ENCODE peak calls at places on chromosomes 12 and 14, in six cellular contexts. F is H1, C is HepG2, G is A549, M is stomach, J is ovary. Q is an unnamed sample.

GRCh38 chr12:45898094-45898493 is 92.3 kb downstream of the SCAF11 start:
- DNase-seq in F (no peak), C (no peak), G (no peak), M (no peak), J (no peak), Q (no peak)

GRCh38 chr12:25130741-25131188 is 64.2 kb downstream of the DNAI7 start:
- DNase-seq in F (no peak), C (peak), G (peak), M (no peak), J (no peak), Q (no peak)

GRCh38 chr12:51189790-51190355 is 16.9 kb upstream of the TFCP2 start:
- DNase-seq in F (no peak), C (no peak), G (no peak), M (no peak), J (no peak), Q (no peak)

GRCh38 chr14:52111583-52111982 is 42.7 kb upstream of the NID2 start:
- DNase-seq in F (no peak), C (no peak), G (peak), M (no peak), J (no peak), Q (no peak)

GRCh38 chr14:32307881-32308582 is 21.1 kb upstream of the AKAP6 start:
- DNase-seq in F (no peak), C (peak), G (peak), M (peak), J (no peak), Q (no peak)

GRCh38 chr12:124828264-124829007 is 35.2 kb downstream of the SCARB1 start:
- DNase-seq in F (no peak), C (peak), G (peak), M (peak), J (no peak), Q (no peak)

GRCh38 chr14:59771577-59771976 is 99.0 kb downstream of the RTN1 start:
- DNase-seq in F (no peak), C (no peak), G (no peak), M (no peak), J (no peak), Q (no peak)

GRCh38 chr14:94056579-94057308 is 24.3 kb downstream of the DDX24 start:
- DNase-seq in F (no peak), C (no peak), G (no peak), M (no peak), J (no peak), Q (no peak)

GRCh38 chr14:23539209-23539866 is 12.2 kb downstream of the ZFHX2 start:
- DNase-seq in F (no peak), C (peak), G (peak), M (no peak), J (no peak), Q (no peak)

GRCh38 chr14:67461341-67461985 is 27.1 kb downstream of the TMEM229B start:
- DNase-seq in F (no peak), C (no peak), G (no peak), M (no peak), J (no peak), Q (no peak)

GRCh38 chr12:97182719-97183118 is 275.7 kb downstream of the NEDD1 start:
- DNase-seq in F (no peak), C (no peak), G (no peak), M (no peak), J (no peak), Q (no peak)

GRCh38 chr12:26832817-26833691 is at the start of gene ITPR2:
- DNase-seq in F (peak), C (peak), G (peak), M (peak), J (peak), Q (peak)

GRCh38 chr12:88572785-88573565 is 7.3 kb downstream of the KITLG start:
- DNase-seq in F (no peak), C (no peak), G (no peak), M (no peak), J (no peak), Q (no peak)

GRCh38 chr12:51519755-51520154 is 71.3 kb upstream of the SCN8A start:
- DNase-seq in F (no peak), C (no peak), G (no peak), M (no peak), J (no peak), Q (no peak)

GRCh38 chr12:110733089-110733715 is 9.5 kb downstream of the PPP1CC start:
- DNase-seq in F (no peak), C (no peak), G (no peak), M (no peak), J (no peak), Q (no peak)

GRCh38 chr12:47988073-47989022 is 15.9 kb downstream of the COL2A1 start:
- DNase-seq in F (no peak), C (no peak), G (no peak), M (no peak), J (no peak), Q (peak)

GRCh38 chr12:52296572-52297215 is 5.4 kb upstream of the KRT81 start:
- DNase-seq in F (no peak), C (no peak), G (no peak), M (peak), J (no peak), Q (peak)

GRCh38 chr14:104133496-104133895 is 4.9 kb upstream of the KIF26A start:
- DNase-seq in F (no peak), C (no peak), G (no peak), M (no peak), J (peak), Q (peak)

GRCh38 chr12:28550757-28551381 is 360.6 kb downstream of the CCDC91 start:
- DNase-seq in F (no peak), C (peak), G (peak), M (no peak), J (no peak), Q (no peak)

GRCh38 chr12:53623526-53623925 is 2.7 kb downstream of the ATF7 start:
- DNase-seq in F (no peak), C (no peak), G (peak), M (no peak), J (no peak), Q (no peak)

GRCh38 chr12:49220972-49221371 is 32.1 kb upstream of the TUBA1A start:
- DNase-seq in F (no peak), C (no peak), G (no peak), M (no peak), J (no peak), Q (no peak)

GRCh38 chr12:95446511-95446910 is 27.4 kb upstream of the METAP2 start:
- DNase-seq in F (peak), C (peak), G (no peak), M (peak), J (peak), Q (no peak)

GRCh38 chr14:53458368-53458814 is 305.3 kb upstream of the DDHD1 start:
- DNase-seq in F (no peak), C (peak), G (peak), M (no peak), J (no peak), Q (no peak)

GRCh38 chr12:68345763-68346162 is 13.6 kb upstream of the MDM1 start:
- DNase-seq in F (no peak), C (no peak), G (no peak), M (no peak), J (no peak), Q (no peak)

GRCh38 chr12:126582231-126582630 is 1517.0 kb downstream of the AACS start:
- DNase-seq in F (no peak), C (no peak), G (peak), M (no peak), J (no peak), Q (no peak)

GRCh38 chr14:73237786-73238261 is 518 bp downstream of the PAPLN start:
- DNase-seq in F (no peak), C (no peak), G (no peak), M (no peak), J (no peak), Q (no peak)

GRCh38 chr14:22613091-22613695 is 15.1 kb downstream of the ABHD4 start:
- DNase-seq in F (no peak), C (no peak), G (no peak), M (no peak), J (no peak), Q (no peak)

GRCh38 chr14:37147310-37147875 is 25.0 kb downstream of the SLC25A21 start:
- DNase-seq in F (no peak), C (no peak), G (no peak), M (no peak), J (no peak), Q (no peak)

GRCh38 chr12:14948672-14949071 is 10.3 kb upstream of the ERP27 start:
- DNase-seq in F (no peak), C (no peak), G (peak), M (no peak), J (peak), Q (no peak)

GRCh38 chr12:119068129-119068856 is 87.0 kb downstream of the SRRM4 start:
- DNase-seq in F (no peak), C (no peak), G (no peak), M (no peak), J (no peak), Q (no peak)

GRCh38 chr12:7144414-7145120 is 14.4 kb downstream of the CLSTN3 start:
- DNase-seq in F (no peak), C (no peak), G (peak), M (no peak), J (no peak), Q (peak)

GRCh38 chr12:51847830-51848727 is at the start of gene FIGNL2:
- DNase-seq in F (no peak), C (no peak), G (no peak), M (no peak), J (no peak), Q (no peak)

GRCh38 chr12:51632598-51632997 is 41.6 kb downstream of the SCN8A start:
- DNase-seq in F (no peak), C (no peak), G (no peak), M (no peak), J (no peak), Q (no peak)

GRCh38 chr12:87793134-87793533 is 236.1 kb downstream of the C12orf50 start:
- DNase-seq in F (no peak), C (no peak), G (peak), M (no peak), J (no peak), Q (no peak)

GRCh38 chr12:13229504-13229903 is 33.0 kb downstream of the EMP1 start:
- DNase-seq in F (no peak), C (no peak), G (peak), M (no peak), J (no peak), Q (no peak)

GRCh38 chr12:78290606-78291345 is 460.1 kb downstream of the NAV3 start:
- DNase-seq in F (no peak), C (peak), G (peak), M (no peak), J (no peak), Q (no peak)

DNA sequence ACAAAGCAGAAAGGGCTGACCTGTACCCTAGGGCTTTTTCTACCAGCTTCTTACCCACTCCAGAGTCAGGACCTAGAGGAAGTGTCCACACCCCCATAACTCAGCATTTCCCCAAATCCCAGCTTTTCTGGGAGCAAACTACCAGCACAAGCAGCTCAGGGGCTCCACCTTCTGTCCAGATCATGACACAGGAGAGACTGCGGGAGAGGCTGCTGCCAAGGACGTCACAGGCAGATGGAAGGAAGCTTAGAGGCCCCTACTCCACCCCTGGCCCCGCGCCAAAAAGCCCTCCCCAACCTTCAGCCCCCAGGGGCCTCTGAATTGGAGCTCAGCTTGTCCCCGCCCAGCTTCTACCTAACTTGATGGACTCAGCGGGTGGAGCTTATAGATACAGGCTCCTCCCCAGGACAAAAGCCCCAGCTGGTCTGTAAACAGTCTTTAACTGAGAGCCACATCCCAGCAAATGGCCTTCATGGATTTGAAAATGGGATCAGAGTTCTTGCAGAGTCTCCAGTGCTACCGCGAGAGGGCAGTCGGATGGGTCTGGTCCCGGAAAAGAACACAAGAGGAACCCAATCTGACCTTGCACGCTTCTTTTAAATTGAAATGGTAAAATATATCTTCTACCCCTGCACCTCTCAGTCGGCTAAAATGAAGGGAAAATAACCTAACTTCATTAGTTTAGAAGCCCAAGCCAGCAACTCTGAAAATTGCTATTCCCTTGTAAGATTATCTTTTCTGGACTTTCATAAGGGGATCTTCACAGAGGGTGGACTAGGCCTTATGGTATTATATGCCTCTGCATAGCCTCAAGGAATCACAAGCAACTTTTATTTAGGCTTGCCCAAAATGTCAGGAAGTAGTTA is 6.8 kb upstream of the BAZ2A start:
- DNase-seq in F (peak), C (peak), G (peak), M (peak), J (peak), Q (peak)
- TF ChIP-seq EP300 in F (peak), C (peak), G (no peak), M (no peak), J (peak), Q (no peak)

GRCh38 chr14:85336257-85336656 is 193.7 kb upstream of the FLRT2 start:
- DNase-seq in F (no peak), C (no peak), G (no peak), M (no peak), J (no peak), Q (no peak)
- TF ChIP-seq EP300 in F (no peak), C (no peak), G (no peak), M (no peak), J (no peak), Q (no peak)

DNA sequence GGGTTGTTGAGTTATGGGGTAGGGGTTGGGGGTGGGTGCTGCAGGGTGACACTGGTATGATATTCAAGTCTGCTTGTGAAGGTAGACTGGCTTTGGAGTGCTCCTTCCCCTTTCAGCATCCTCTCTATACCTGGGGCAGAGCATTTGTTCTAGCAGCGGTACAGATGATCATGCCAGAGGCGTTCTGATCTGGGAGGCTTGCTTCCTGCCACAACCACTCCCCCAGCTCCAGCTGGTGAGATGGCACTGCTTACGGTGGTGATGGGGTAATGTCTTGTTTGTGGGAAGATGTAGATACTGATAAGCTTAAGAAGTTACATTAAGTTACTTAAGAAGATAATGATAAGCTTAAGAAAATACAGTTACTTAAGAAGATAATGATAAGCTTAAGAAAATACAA is 131.8 kb downstream of the ERC1 start:
- DNase-seq in F (no peak), C (no peak), G (no peak), M (no peak), J (no peak), Q (no peak)
- TF ChIP-seq EP300 in F (no peak), C (no peak), G (no peak), M (no peak), J (no peak), Q (no peak)

GRCh38 chr14:44640416-44640815 is 133.3 kb upstream of the FSCB start:
- DNase-seq in F (no peak), C (no peak), G (no peak), M (no peak), J (no peak), Q (no peak)
- TF ChIP-seq EP300 in F (no peak), C (no peak), G (no peak), M (no peak), J (no peak), Q (no peak)

DNA sequence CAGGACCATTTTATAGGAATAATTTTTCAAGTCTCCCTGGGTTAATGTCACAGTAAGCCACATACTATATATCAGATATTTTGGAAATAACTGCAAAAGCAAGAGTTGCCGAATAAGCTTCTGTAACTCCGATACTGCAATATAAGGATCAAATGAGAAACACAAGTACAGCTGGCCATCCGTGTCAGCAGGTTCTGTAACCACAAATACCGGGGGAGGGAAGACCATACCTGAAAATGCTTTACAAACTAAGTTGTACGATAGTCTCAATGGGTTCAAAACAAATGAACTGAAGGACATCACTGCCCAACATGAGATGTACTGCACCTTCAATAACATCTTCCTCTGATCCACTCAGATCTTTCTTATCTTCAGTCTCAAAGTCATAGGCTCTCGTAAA is 1.8 kb downstream of the SYCP3 start:
- DNase-seq in F (no peak), C (no peak), G (no peak), M (no peak), J (no peak), Q (no peak)
- TF ChIP-seq EP300 in F (no peak), C (no peak), G (no peak), M (no peak), J (no peak), Q (no peak)

GRCh38 chr12:1099158-1099557 is 108.1 kb downstream of the ERC1 start:
- DNase-seq in F (no peak), C (no peak), G (no peak), M (no peak), J (no peak), Q (no peak)
- TF ChIP-seq EP300 in F (no peak), C (no peak), G (no peak), M (no peak), J (no peak), Q (no peak)

GRCh38 chr14:99674064-99674650 is 9.9 kb upstream of the CYP46A1 start:
- DNase-seq in F (no peak), C (no peak), G (no peak), M (no peak), J (no peak), Q (no peak)

GRCh38 chr14:99672506-99673327 is 11.4 kb upstream of the CYP46A1 start:
- DNase-seq in F (no peak), C (no peak), G (no peak), M (no peak), J (no peak), Q (no peak)

GRCh38 chr14:99675381-99675835 is 8.7 kb upstream of the CYP46A1 start:
- DNase-seq in F (no peak), C (no peak), G (no peak), M (no peak), J (no peak), Q (no peak)

GRCh38 chr14:99674776-99675175 is 9.3 kb upstream of the CYP46A1 start:
- DNase-seq in F (no peak), C (no peak), G (no peak), M (no peak), J (no peak), Q (no peak)

GRCh38 chr14:99673328-99674063 is 10.6 kb upstream of the CYP46A1 start:
- DNase-seq in F (no peak), C (no peak), G (no peak), M (no peak), J (no peak), Q (no peak)
- TF ChIP-seq EP300 in F (no peak), C (no peak), G (no peak), M (no peak), J (no peak), Q (no peak)

GRCh38 chr14:50926851-50927386 is 17.4 kb downstream of the PYGL start:
- DNase-seq in F (no peak), C (no peak), G (no peak), M (no peak), J (no peak), Q (no peak)
- TF ChIP-seq EP300 in F (no peak), C (no peak), G (no peak), M (no peak), J (no peak), Q (no peak)

GRCh38 chr14:25833341-25834121 is 764.3 kb downstream of the NOVA1 start:
- DNase-seq in F (no peak), C (peak), G (peak), M (peak), J (no peak), Q (no peak)

GRCh38 chr14:25841226-25841625 is 756.6 kb downstream of the NOVA1 start:
- DNase-seq in F (no peak), C (no peak), G (no peak), M (no peak), J (no peak), Q (no peak)

GRCh38 chr14:25837431-25837950 is 760.3 kb downstream of the NOVA1 start:
- DNase-seq in F (no peak), C (no peak), G (no peak), M (no peak), J (no peak), Q (no peak)

DNA sequence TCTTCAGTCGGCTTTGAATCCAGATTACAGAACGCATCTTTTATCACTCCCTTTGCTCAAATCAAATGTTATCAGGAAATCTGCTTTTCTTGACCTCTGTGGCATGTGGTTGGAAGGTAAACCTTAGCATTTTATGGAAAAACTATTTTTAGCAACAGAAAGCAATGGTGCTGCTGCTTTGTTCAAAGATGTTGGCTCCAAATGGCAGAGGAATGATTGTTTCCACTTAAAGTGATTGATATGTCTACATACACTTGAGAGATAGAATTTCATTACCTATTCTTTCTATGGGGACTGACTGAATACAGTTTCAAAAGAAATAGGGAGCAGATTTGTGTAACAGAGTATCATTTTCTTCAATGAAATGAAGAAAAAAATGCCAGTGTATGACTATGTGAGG is 761.2 kb downstream of the NOVA1 start:
- DNase-seq in F (no peak), C (no peak), G (no peak), M (no peak), J (no peak), Q (no peak)
- TF ChIP-seq EP300 in F (no peak), C (no peak), G (no peak), M (no peak), J (no peak), Q (no peak)

GRCh38 chr14:71686677-71687076 is 245.6 kb upstream of the RGS6 start:
- DNase-seq in F (no peak), C (no peak), G (no peak), M (no peak), J (peak), Q (no peak)

GRCh38 chr14:71690478-71690877 is 241.8 kb upstream of the RGS6 start:
- DNase-seq in F (no peak), C (no peak), G (no peak), M (no peak), J (no peak), Q (no peak)

GRCh38 chr14:71687115-71687836 is 245.0 kb upstream of the RGS6 start:
- DNase-seq in F (no peak), C (no peak), G (no peak), M (no peak), J (no peak), Q (no peak)

GRCh38 chr14:71692496-71692895 is 239.7 kb upstream of the RGS6 start:
- DNase-seq in F (no peak), C (no peak), G (no peak), M (no peak), J (no peak), Q (no peak)

GRCh38 chr14:71688576-71688975 is 243.7 kb upstream of the RGS6 start:
- DNase-seq in F (no peak), C (peak), G (no peak), M (no peak), J (no peak), Q (no peak)
- TF ChIP-seq EP300 in F (no peak), C (no peak), G (no peak), M (no peak), J (no peak), Q (no peak)